ENCODE peak calls at places on chromosomes 7 and 10, in ten cellular contexts. One of them, this sample, is unnamed.
A peak's percentile ranks its signal among the peaks of the same experiment; 100 is the strongest.

GRCh38 chr7:108226723-108227359 is 96.7 kb upstream of the LAMB4 start:
- DNase-seq in right lobe of liver: no peak
- DNase-seq in D721Med: no peak
- DNase-seq in mesothelial cell of epicardium: no peak
- DNase-seq in cardiac fibroblast: no peak
- DNase-seq in PC-3: no peak
- DNase-seq in ovary: no peak
- DNase-seq in cardiac muscle cell: no peak
- DNase-seq in AG09319: no peak
- DNase-seq in heart left ventricle: no peak
- DNase-seq in this sample: no peak

GRCh38 chr10:21508987-21509334 is 16.5 kb downstream of the SKIDA1 start:
- DNase-seq in AG09319: no peak
- DNase-seq in heart left ventricle: no peak
- DNase-seq in mesothelial cell of epicardium: no peak
- DNase-seq in D721Med: no peak
- DNase-seq in ovary: no peak
- DNase-seq in right lobe of liver: no peak
- DNase-seq in cardiac muscle cell: no peak
- DNase-seq in cardiac fibroblast: no peak
- DNase-seq in PC-3: no peak
- DNase-seq in this sample: no peak

GRCh38 chr7:121279060-121279620 is 49.7 kb upstream of the WNT16 start:
- DNase-seq in ovary: no peak
- DNase-seq in AG09319: no peak
- DNase-seq in mesothelial cell of epicardium: no peak
- DNase-seq in right lobe of liver: no peak
- DNase-seq in cardiac muscle cell: no peak
- DNase-seq in cardiac fibroblast: peak; percentile 4
- DNase-seq in heart left ventricle: no peak
- DNase-seq in PC-3: no peak
- DNase-seq in D721Med: no peak
- DNase-seq in this sample: no peak

GRCh38 chr10:128568491-128568890 is 442.3 kb upstream of the MKI67 start:
- DNase-seq in ovary: no peak
- DNase-seq in cardiac fibroblast: no peak
- DNase-seq in mesothelial cell of epicardium: no peak
- DNase-seq in D721Med: no peak
- DNase-seq in right lobe of liver: no peak
- DNase-seq in heart left ventricle: no peak
- DNase-seq in AG09319: no peak
- DNase-seq in cardiac muscle cell: no peak
- DNase-seq in PC-3: no peak
- DNase-seq in this sample: no peak

GRCh38 chr10:51231754-51232153 is 157.5 kb downstream of the PRKG1 start:
- DNase-seq in heart left ventricle: no peak
- DNase-seq in cardiac muscle cell: no peak
- DNase-seq in right lobe of liver: no peak
- DNase-seq in AG09319: no peak
- DNase-seq in ovary: no peak
- DNase-seq in PC-3: peak; percentile 94
- DNase-seq in mesothelial cell of epicardium: no peak
- DNase-seq in cardiac fibroblast: peak; percentile 21
- DNase-seq in D721Med: no peak
- DNase-seq in this sample: no peak

GRCh38 chr7:146635200-146636032 is 518.8 kb downstream of the CNTNAP2 start:
- DNase-seq in cardiac fibroblast: no peak
- DNase-seq in AG09319: no peak
- DNase-seq in PC-3: peak; percentile 27
- DNase-seq in ovary: no peak
- DNase-seq in right lobe of liver: no peak
- DNase-seq in mesothelial cell of epicardium: no peak
- DNase-seq in heart left ventricle: no peak
- DNase-seq in cardiac muscle cell: no peak
- DNase-seq in D721Med: no peak
- DNase-seq in this sample: no peak

GRCh38 chr10:21509391-21510217 is 15.9 kb downstream of the SKIDA1 start:
- DNase-seq in mesothelial cell of epicardium: no peak
- DNase-seq in cardiac fibroblast: no peak
- DNase-seq in PC-3: no peak
- DNase-seq in cardiac muscle cell: no peak
- DNase-seq in right lobe of liver: peak; percentile 80
- DNase-seq in AG09319: no peak
- DNase-seq in heart left ventricle: no peak
- DNase-seq in D721Med: no peak
- DNase-seq in ovary: peak; percentile 31
- DNase-seq in this sample: no peak

GRCh38 chr7:47078241-47078640 is 503.7 kb downstream of the TNS3 start:
- DNase-seq in D721Med: no peak
- DNase-seq in heart left ventricle: no peak
- DNase-seq in ovary: no peak
- DNase-seq in right lobe of liver: no peak
- DNase-seq in cardiac muscle cell: no peak
- DNase-seq in PC-3: no peak
- DNase-seq in AG09319: no peak
- DNase-seq in cardiac fibroblast: peak; percentile 20
- DNase-seq in mesothelial cell of epicardium: no peak
- DNase-seq in this sample: no peak

GRCh38 chr7:22357311-22358175 is 589 bp upstream of the RAPGEF5 start:
- DNase-seq in PC-3: peak; percentile 64
- DNase-seq in right lobe of liver: no peak
- DNase-seq in AG09319: no peak
- DNase-seq in cardiac muscle cell: peak; percentile 15
- DNase-seq in mesothelial cell of epicardium: peak; percentile 39
- DNase-seq in cardiac fibroblast: peak; percentile 1
- DNase-seq in D721Med: no peak
- DNase-seq in ovary: no peak
- DNase-seq in heart left ventricle: no peak
- DNase-seq in this sample: no peak

GRCh38 chr7:156001496-156002260 is 189.4 kb upstream of the SHH start:
- DNase-seq in ovary: no peak
- DNase-seq in D721Med: no peak
- DNase-seq in cardiac fibroblast: no peak
- DNase-seq in AG09319: no peak
- DNase-seq in right lobe of liver: no peak
- DNase-seq in PC-3: no peak
- DNase-seq in heart left ventricle: no peak
- DNase-seq in mesothelial cell of epicardium: no peak
- DNase-seq in cardiac muscle cell: no peak
- DNase-seq in this sample: no peak

GRCh38 chr7:106448992-106449859 is 164.4 kb upstream of the NAMPT start:
- DNase-seq in PC-3: no peak
- DNase-seq in cardiac fibroblast: no peak
- DNase-seq in right lobe of liver: no peak
- DNase-seq in mesothelial cell of epicardium: no peak
- DNase-seq in heart left ventricle: no peak
- DNase-seq in AG09319: no peak
- DNase-seq in ovary: no peak
- DNase-seq in D721Med: no peak
- DNase-seq in cardiac muscle cell: no peak
- DNase-seq in this sample: no peak

GRCh38 chr7:2936891-2937580 is 92.9 kb upstream of the GNA12 start:
- DNase-seq in right lobe of liver: peak; percentile 45
- DNase-seq in AG09319: no peak
- DNase-seq in heart left ventricle: no peak
- DNase-seq in mesothelial cell of epicardium: no peak
- DNase-seq in PC-3: no peak
- DNase-seq in ovary: no peak
- DNase-seq in D721Med: no peak
- DNase-seq in cardiac fibroblast: no peak
- DNase-seq in cardiac muscle cell: no peak
- DNase-seq in this sample: no peak

GRCh38 chr7:16431646-16432424 is 10.5 kb upstream of the CRPPA start:
- DNase-seq in cardiac fibroblast: no peak
- DNase-seq in AG09319: no peak
- DNase-seq in right lobe of liver: no peak
- DNase-seq in cardiac muscle cell: peak; percentile 30
- DNase-seq in mesothelial cell of epicardium: no peak
- DNase-seq in ovary: no peak
- DNase-seq in D721Med: no peak
- DNase-seq in heart left ventricle: no peak
- DNase-seq in PC-3: peak; percentile 64
- DNase-seq in this sample: no peak
- TF ChIP-seq CTCF in cardiac fibroblast: peak; percentile 29
- TF ChIP-seq CTCF in AG09319: peak; percentile 46
- TF ChIP-seq CTCF in right lobe of liver: peak; percentile 55
- TF ChIP-seq CTCF in cardiac muscle cell: peak; percentile 22
- TF ChIP-seq CTCF in mesothelial cell of epicardium: no peak
- TF ChIP-seq CTCF in ovary: no peak
- TF ChIP-seq CTCF in D721Med: peak; percentile 39
- TF ChIP-seq CTCF in heart left ventricle: peak; percentile 32
- TF ChIP-seq CTCF in PC-3: peak; percentile 77
- TF ChIP-seq CTCF in this sample: peak; percentile 55

GRCh38 chr10:6409982-6410694 is 169.9 kb downstream of the PRKCQ start:
- DNase-seq in heart left ventricle: no peak
- DNase-seq in D721Med: no peak
- DNase-seq in PC-3: no peak
- DNase-seq in cardiac muscle cell: peak; percentile 76
- DNase-seq in mesothelial cell of epicardium: no peak
- DNase-seq in ovary: peak; percentile 34
- DNase-seq in cardiac fibroblast: peak; percentile 62
- DNase-seq in AG09319: no peak
- DNase-seq in right lobe of liver: no peak
- DNase-seq in this sample: peak; percentile 52
- TF ChIP-seq CTCF in heart left ventricle: no peak
- TF ChIP-seq CTCF in D721Med: no peak
- TF ChIP-seq CTCF in PC-3: no peak
- TF ChIP-seq CTCF in cardiac muscle cell: no peak
- TF ChIP-seq CTCF in mesothelial cell of epicardium: no peak
- TF ChIP-seq CTCF in ovary: no peak
- TF ChIP-seq CTCF in cardiac fibroblast: no peak
- TF ChIP-seq CTCF in AG09319: no peak
- TF ChIP-seq CTCF in right lobe of liver: no peak
- TF ChIP-seq CTCF in this sample: no peak

GRCh38 chr10:73771722-73772279 is 10.0 kb upstream of the CHCHD1 start:
- DNase-seq in D721Med: peak; percentile 86
- DNase-seq in mesothelial cell of epicardium: peak; percentile 81
- DNase-seq in cardiac muscle cell: peak; percentile 32
- DNase-seq in right lobe of liver: no peak
- DNase-seq in AG09319: peak; percentile 51
- DNase-seq in ovary: peak; percentile 91
- DNase-seq in PC-3: peak; percentile 96
- DNase-seq in heart left ventricle: peak; percentile 93
- DNase-seq in cardiac fibroblast: peak; percentile 88
- DNase-seq in this sample: no peak

GRCh38 chr10:73769396-73769795 is 12.5 kb upstream of the CHCHD1 start:
- DNase-seq in cardiac fibroblast: no peak
- DNase-seq in cardiac muscle cell: no peak
- DNase-seq in D721Med: no peak
- DNase-seq in PC-3: no peak
- DNase-seq in ovary: no peak
- DNase-seq in AG09319: no peak
- DNase-seq in heart left ventricle: no peak
- DNase-seq in right lobe of liver: no peak
- DNase-seq in mesothelial cell of epicardium: no peak
- DNase-seq in this sample: no peak

GRCh38 chr10:73773152-73773879 is 8.5 kb upstream of the CHCHD1 start:
- DNase-seq in PC-3: no peak
- DNase-seq in cardiac muscle cell: no peak
- DNase-seq in mesothelial cell of epicardium: no peak
- DNase-seq in right lobe of liver: no peak
- DNase-seq in D721Med: no peak
- DNase-seq in ovary: no peak
- DNase-seq in AG09319: no peak
- DNase-seq in cardiac fibroblast: no peak
- DNase-seq in heart left ventricle: no peak
- DNase-seq in this sample: no peak

GRCh38 chr10:73774637-73775036 is 7.2 kb upstream of the CHCHD1 start:
- DNase-seq in mesothelial cell of epicardium: no peak
- DNase-seq in cardiac muscle cell: peak; percentile 56
- DNase-seq in PC-3: peak; percentile 91
- DNase-seq in cardiac fibroblast: peak; percentile 58
- DNase-seq in D721Med: no peak
- DNase-seq in right lobe of liver: no peak
- DNase-seq in ovary: no peak
- DNase-seq in heart left ventricle: no peak
- DNase-seq in AG09319: peak; percentile 14
- DNase-seq in this sample: peak; percentile 65

DNA sequence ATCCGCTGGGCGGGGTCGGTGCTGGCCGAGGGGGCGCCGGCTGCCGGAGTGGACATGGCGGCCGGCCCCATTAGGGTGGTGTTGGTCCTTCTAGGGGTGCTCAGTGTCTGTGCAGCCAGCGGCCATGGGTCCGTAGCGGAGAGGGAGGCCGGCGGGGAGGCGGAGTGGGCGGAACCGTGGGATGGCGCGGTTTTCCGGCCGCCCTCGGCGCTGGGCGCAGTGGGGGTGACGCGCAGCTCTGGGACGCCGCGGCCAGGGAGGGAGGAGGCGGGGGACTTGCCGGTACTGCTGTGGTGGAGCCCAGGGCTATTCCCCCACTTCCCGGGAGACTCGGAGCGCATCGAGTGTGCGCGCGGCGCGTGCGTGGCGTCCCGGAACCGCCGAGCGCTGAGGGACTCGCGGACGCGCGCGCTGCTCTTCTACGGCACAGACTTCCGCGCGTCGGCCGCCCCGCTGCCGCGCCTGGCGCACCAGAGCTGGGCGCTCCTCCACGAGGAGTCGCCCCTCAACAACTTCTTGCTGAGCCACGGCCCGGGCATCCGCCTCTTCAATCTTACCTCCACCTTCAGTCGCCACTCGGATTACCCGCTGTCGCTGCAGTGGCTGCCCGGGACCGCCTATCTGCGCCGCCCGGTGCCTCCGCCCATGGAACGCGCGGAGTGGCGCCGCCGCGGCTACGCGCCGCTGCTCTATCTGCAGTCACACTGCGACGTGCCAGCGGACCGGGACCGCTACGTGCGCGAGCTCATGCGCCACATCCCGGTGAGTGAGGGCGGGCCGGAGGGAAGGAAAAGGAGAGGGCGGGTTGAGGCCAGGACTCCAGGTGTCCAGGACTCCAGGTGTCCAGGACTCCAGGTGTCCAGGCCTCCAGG is 9.3 kb upstream of the CHCHD1 start:
- DNase-seq in cardiac muscle cell: peak; percentile 87
- DNase-seq in D721Med: peak; percentile 55
- DNase-seq in right lobe of liver: peak; percentile 92
- DNase-seq in PC-3: peak; percentile 99
- DNase-seq in heart left ventricle: peak; percentile 84
- DNase-seq in ovary: peak; percentile 76
- DNase-seq in cardiac fibroblast: peak; percentile 83
- DNase-seq in AG09319: peak; percentile 50
- DNase-seq in mesothelial cell of epicardium: peak; percentile 74
- DNase-seq in this sample: peak; percentile 77
- TF ChIP-seq CTCF in cardiac muscle cell: peak; percentile 16
- TF ChIP-seq CTCF in D721Med: no peak
- TF ChIP-seq CTCF in right lobe of liver: no peak
- TF ChIP-seq CTCF in PC-3: peak; percentile 53
- TF ChIP-seq CTCF in heart left ventricle: no peak
- TF ChIP-seq CTCF in ovary: no peak
- TF ChIP-seq CTCF in cardiac fibroblast: no peak
- TF ChIP-seq CTCF in AG09319: no peak
- TF ChIP-seq CTCF in mesothelial cell of epicardium: no peak
- TF ChIP-seq CTCF in this sample: no peak

DNA sequence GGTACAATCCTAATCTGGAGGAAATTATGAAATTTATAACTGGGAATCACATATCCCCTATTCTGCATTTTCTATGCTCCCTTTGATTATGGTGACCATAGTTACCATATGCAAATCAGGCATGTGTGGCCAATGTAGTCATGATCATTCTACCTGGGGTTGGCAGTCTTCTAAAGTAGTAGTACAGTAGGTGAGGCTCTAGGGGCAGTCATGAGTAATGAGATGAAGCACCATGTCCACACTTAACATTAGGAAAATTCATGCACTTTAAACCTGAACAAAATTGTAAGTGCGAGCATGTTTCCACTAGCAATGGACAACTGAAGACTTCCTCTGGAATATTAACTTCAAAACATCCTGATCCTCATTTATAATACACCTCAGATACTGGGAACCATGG is 545.9 kb downstream of the SUGCT start:
- DNase-seq in PC-3: peak; percentile 39
- DNase-seq in AG09319: no peak
- DNase-seq in ovary: no peak
- DNase-seq in right lobe of liver: no peak
- DNase-seq in mesothelial cell of epicardium: no peak
- DNase-seq in heart left ventricle: no peak
- DNase-seq in D721Med: no peak
- DNase-seq in cardiac muscle cell: peak; percentile 40
- DNase-seq in cardiac fibroblast: peak; percentile 28
- DNase-seq in this sample: no peak
- TF ChIP-seq CTCF in PC-3: peak; percentile 62
- TF ChIP-seq CTCF in AG09319: peak; percentile 20
- TF ChIP-seq CTCF in ovary: no peak
- TF ChIP-seq CTCF in right lobe of liver: peak; percentile 44
- TF ChIP-seq CTCF in mesothelial cell of epicardium: no peak
- TF ChIP-seq CTCF in heart left ventricle: peak; percentile 19
- TF ChIP-seq CTCF in D721Med: peak; percentile 35
- TF ChIP-seq CTCF in cardiac muscle cell: peak; percentile 52
- TF ChIP-seq CTCF in cardiac fibroblast: peak; percentile 50
- TF ChIP-seq CTCF in this sample: no peak

This sample was measured in natural killer cell.